ENCODE peak calls at places on chromosome 14, in six cellular contexts. F is thoracic aorta, I is right lobe of liver, C is Caco-2, P is glutamatergic neuron, U is cardiac muscle cell. L is an unnamed sample.
A peak's percentile ranks its signal among the peaks of the same experiment; 100 is the strongest.

GRCh38 chr14:103385994-103386491 is 828 bp downstream of the MARK3 start:
- DNase-seq in U (no peak), C (peak; percentile 30), P (peak; percentile 58), I (peak; percentile 56), F (no peak), L (peak; percentile 38)

GRCh38 chr14:39762576-39763401 is 330.6 kb upstream of the FBXO33 start:
- DNase-seq in P (no peak), I (no peak), F (no peak), C (peak; percentile 16), U (peak; percentile 4), L (no peak)

GRCh38 chr14:35400707-35401421 is 3.7 kb downstream of the NFKBIA start:
- DNase-seq in C (no peak), I (no peak), U (peak; percentile 62), P (no peak), F (no peak), L (no peak)

GRCh38 chr14:54676822-54677708 is 110.1 kb downstream of the SAMD4A start:
- DNase-seq in P (no peak), U (peak; percentile 95), F (no peak), C (no peak), I (no peak), L (no peak)

GRCh38 chr14:60637490-60638452 is 11.5 kb downstream of the SIX1 start:
- DNase-seq in C (no peak), F (no peak), U (peak; percentile 40), I (no peak), P (peak; percentile 65), L (no peak)

GRCh38 chr14:64410084-64410774 is 22.1 kb downstream of the MTHFD1 start:
- DNase-seq in C (peak; percentile 81), P (no peak), U (peak; percentile 63), I (peak; percentile 51), F (no peak), L (no peak)

GRCh38 chr14:35254736-35255135 is 37.4 kb upstream of the PSMA6 start:
- DNase-seq in U (no peak), C (no peak), P (no peak), I (no peak), F (no peak), L (no peak)

GRCh38 chr14:53151523-53151866 is 1.6 kb downstream of the DDHD1 start:
- DNase-seq in U (no peak), P (no peak), I (no peak), C (no peak), F (no peak), L (no peak)

GRCh38 chr14:59377485-59377884 is 87.7 kb downstream of the GPR135 start:
- DNase-seq in P (no peak), C (no peak), U (peak; percentile 42), I (no peak), F (no peak), L (no peak)

GRCh38 chr14:77041837-77042557 is 13.5 kb upstream of the IRF2BPL start:
- DNase-seq in C (no peak), P (no peak), I (peak; percentile 68), F (peak; percentile 70), U (peak; percentile 96), L (no peak)

GRCh38 chr14:39005044-39005736 is 97.8 kb downstream of the SEC23A start:
- DNase-seq in F (no peak), I (no peak), U (peak; percentile 77), C (no peak), P (no peak), L (no peak)

GRCh38 chr14:38350102-38350501 is 94.2 kb upstream of the CLEC14A start:
- DNase-seq in F (no peak), P (no peak), C (no peak), U (no peak), I (no peak), L (no peak)

GRCh38 chr14:84071061-84071460 is 1458.9 kb upstream of the FLRT2 start:
- DNase-seq in P (no peak), C (no peak), F (no peak), I (no peak), U (no peak), L (no peak)

GRCh38 chr14:81519200-81519998 is 14.3 kb downstream of the SEL1L start:
- DNase-seq in I (no peak), U (peak; percentile 66), F (no peak), P (no peak), C (no peak), L (no peak)

GRCh38 chr14:60102389-60102788 is 10.7 kb downstream of the PCNX4 start:
- DNase-seq in I (no peak), F (no peak), P (no peak), U (peak; percentile 89), C (no peak), L (no peak)

GRCh38 chr14:35047961-35048513 is 2.0 kb downstream of the FAM177A1 start:
- DNase-seq in F (no peak), P (no peak), C (no peak), U (no peak), I (no peak), L (no peak)

GRCh38 chr14:37480446-37481290 is 114.4 kb downstream of the FOXA1 start:
- DNase-seq in C (no peak), F (no peak), P (no peak), I (peak; percentile 57), U (no peak), L (no peak)

GRCh38 chr14:60722836-60723217 is 1.3 kb downstream of the SIX4 start:
- DNase-seq in P (no peak), I (no peak), U (peak; percentile 6), F (no peak), C (no peak), L (no peak)

GRCh38 chr14:55585854-55586253 is 5.8 kb downstream of the KTN1 start:
- DNase-seq in C (no peak), U (peak; percentile 41), I (no peak), F (no peak), P (no peak), L (no peak)

GRCh38 chr14:100025111-100025510 is 40.1 kb upstream of the EVL start:
- DNase-seq in F (no peak), P (peak; percentile 57), I (no peak), C (peak; percentile 79), U (peak; percentile 47), L (no peak)

GRCh38 chr14:47040490-47040889 is 388.9 kb upstream of the RPL10L start:
- DNase-seq in I (no peak), C (peak; percentile 34), U (no peak), F (no peak), P (no peak), L (no peak)

GRCh38 chr14:23641180-23641914 is 5.2 kb downstream of the DHRS2 start:
- DNase-seq in I (no peak), C (no peak), U (no peak), F (no peak), P (no peak), L (no peak)

GRCh38 chr14:24556756-24557155 is 19.3 kb downstream of the CTSG start:
- DNase-seq in F (no peak), P (no peak), C (no peak), I (no peak), U (no peak), L (no peak)

GRCh38 chr14:84273181-84273580 is 1256.8 kb upstream of the FLRT2 start:
- DNase-seq in F (no peak), C (no peak), I (no peak), P (no peak), U (peak; percentile 52), L (no peak)

GRCh38 chr14:105206873-105207272 is 25.8 kb upstream of the NUDT14 start:
- DNase-seq in P (peak; percentile 9), C (no peak), F (no peak), I (no peak), U (no peak), L (no peak)

GRCh38 chr14:54643696-54644176 is 76.8 kb downstream of the SAMD4A start:
- DNase-seq in C (peak; percentile 61), U (no peak), P (no peak), F (no peak), I (no peak), L (no peak)

GRCh38 chr14:71720978-71721624 is 211.1 kb upstream of the RGS6 start:
- DNase-seq in I (peak; percentile 65), C (peak; percentile 59), U (peak; percentile 91), F (no peak), P (no peak), L (no peak)

GRCh38 chr14:21924479-21924878 is 250.9 kb upstream of the OR4E1 start:
- DNase-seq in C (peak; percentile 5), U (no peak), P (no peak), F (no peak), I (no peak), L (peak; percentile 49)
- TF ChIP-seq CTCF in C (no peak), U (no peak), P (no peak), F (no peak), I (no peak), L (no peak)

DNA sequence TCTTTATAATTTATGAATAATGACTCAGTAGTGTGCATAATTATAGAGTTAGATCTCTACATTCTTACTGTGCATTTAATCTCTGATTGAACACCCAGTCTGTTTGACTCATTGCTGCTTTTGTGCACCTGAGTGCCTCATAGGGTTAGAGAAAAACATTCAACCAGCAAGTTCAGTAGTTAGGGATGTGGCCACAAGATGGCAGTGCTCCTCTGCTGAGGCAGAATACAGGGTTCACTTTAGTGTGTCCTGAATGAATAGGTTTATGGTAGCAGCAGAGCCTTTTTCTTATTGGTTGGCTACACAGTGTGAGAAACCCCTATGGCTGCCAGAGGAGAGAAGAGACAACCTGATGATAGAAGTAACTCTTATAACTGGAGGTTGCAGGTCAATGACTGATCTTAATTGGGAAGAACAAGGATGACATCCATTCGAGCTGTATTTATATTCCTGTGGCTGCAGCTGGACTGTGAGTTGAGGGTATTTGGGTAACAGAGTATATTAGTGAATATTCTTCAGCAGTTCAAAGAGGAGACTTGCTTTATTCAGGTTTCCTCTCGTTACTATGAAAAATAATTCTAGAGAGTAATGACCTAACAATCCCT is 194.9 kb upstream of the OR4E1 start:
- DNase-seq in F (no peak), I (no peak), U (peak; percentile 65), P (peak; percentile 79), C (peak; percentile 65), L (no peak)
- TF ChIP-seq CTCF in F (no peak), I (peak; percentile 80), U (peak; percentile 88), P (peak; percentile 79), C (peak; percentile 69), L (peak; percentile 70)

DNA sequence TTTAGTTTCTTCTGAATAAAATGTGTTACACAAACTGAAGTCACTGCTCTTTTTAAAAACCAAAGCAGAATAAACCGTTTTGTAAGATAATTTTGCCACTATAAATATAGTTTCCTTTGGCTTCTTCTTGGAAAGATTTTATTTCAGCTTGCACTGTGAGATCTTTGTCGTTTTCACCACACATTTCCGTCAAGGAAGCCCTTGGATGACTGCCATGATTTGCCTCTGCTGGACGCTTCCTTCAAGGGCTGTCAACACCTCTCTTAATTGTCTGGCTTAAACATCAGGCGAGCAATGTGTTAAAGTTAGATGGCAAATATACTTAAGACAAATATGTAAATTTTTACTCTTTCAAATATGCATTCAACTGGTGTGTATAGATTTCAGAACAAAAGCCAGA is 624.1 kb downstream of the DIO2 start:
- DNase-seq in I (no peak), U (peak; percentile 74), P (no peak), F (no peak), C (no peak), L (no peak)
- TF ChIP-seq CTCF in I (no peak), U (no peak), P (no peak), F (no peak), C (no peak), L (no peak)

GRCh38 chr14:95679995-95680735 is 6.1 kb upstream of the TCL1B start:
- DNase-seq in C (peak; percentile 44), I (no peak), U (no peak), F (no peak), P (no peak), L (no peak)
- TF ChIP-seq CTCF in C (peak; percentile 37), I (peak; percentile 9), U (no peak), F (no peak), P (no peak), L (no peak)

L was measured in activated B cell treated with CpG ODN at 0.5 μM for 24 hours.